ENCODE peak calls at places on chromosomes 7 and 10, in ten cellular contexts. U is left ventricle myocardium inferior, O is GM23248, T is colonic mucosa, P is adrenal gland, J is ovary, F is WERI-Rb-1, Z is OCI-LY7, X is brain microvascular endothelial cell, E is heart left ventricle. I is an unnamed sample.

GRCh38 chr7:40595129-40595528 is 460.3 kb downstream of the SUGCT start:
- DNase-seq in F (no peak), Z (no peak), E (no peak), X (no peak), P (no peak), T (no peak), U (no peak), O (no peak), J (no peak), I (no peak)

GRCh38 chr7:110721395-110721794 is 369.5 kb upstream of the LRRN3 start:
- DNase-seq in T (no peak), U (no peak), X (no peak), P (no peak), J (no peak), F (no peak), Z (no peak), O (no peak), E (no peak), I (no peak)

GRCh38 chr10:80536361-80536835 is 1.3 kb upstream of the SH2D4B start:
- DNase-seq in E (no peak), O (no peak), Z (no peak), X (no peak), P (no peak), U (no peak), J (no peak), T (peak), F (peak), I (no peak)

GRCh38 chr7:150357277-150357676 is 11.3 kb upstream of the REPIN1 start:
- DNase-seq in T (no peak), O (no peak), Z (no peak), U (no peak), X (no peak), J (no peak), P (no peak), E (no peak), F (peak), I (no peak)

GRCh38 chr7:91692800-91693199 is 187.7 kb downstream of the MTERF1 start:
- DNase-seq in P (no peak), O (peak), U (no peak), T (no peak), X (no peak), F (no peak), J (no peak), E (no peak), Z (no peak), I (no peak)

GRCh38 chr7:33179519-33179918 is 50.2 kb downstream of the BBS9 start:
- DNase-seq in X (no peak), Z (no peak), J (no peak), O (no peak), T (no peak), U (no peak), E (no peak), P (no peak), F (no peak), I (no peak)

GRCh38 chr7:103751476-103751875 is 238.0 kb downstream of the RELN start:
- DNase-seq in O (no peak), T (no peak), U (no peak), X (no peak), P (no peak), F (no peak), Z (no peak), E (no peak), J (no peak), I (no peak)

GRCh38 chr10:102673961-102674511 is 29.8 kb downstream of the TRIM8 start:
- DNase-seq in P (peak), F (peak), Z (no peak), U (peak), E (peak), O (peak), X (peak), T (no peak), J (peak), I (peak)

GRCh38 chr7:74584160-74584954 is 73.2 kb upstream of the GTF2I start:
- DNase-seq in T (peak), U (no peak), J (no peak), Z (no peak), F (peak), E (no peak), P (peak), X (no peak), O (no peak), I (no peak)

GRCh38 chr10:50740351-50740688 is 584 bp downstream of the ASAH2B start:
- DNase-seq in Z (no peak), U (peak), P (peak), O (peak), T (no peak), X (peak), F (no peak), J (no peak), E (peak), I (no peak)

DNA sequence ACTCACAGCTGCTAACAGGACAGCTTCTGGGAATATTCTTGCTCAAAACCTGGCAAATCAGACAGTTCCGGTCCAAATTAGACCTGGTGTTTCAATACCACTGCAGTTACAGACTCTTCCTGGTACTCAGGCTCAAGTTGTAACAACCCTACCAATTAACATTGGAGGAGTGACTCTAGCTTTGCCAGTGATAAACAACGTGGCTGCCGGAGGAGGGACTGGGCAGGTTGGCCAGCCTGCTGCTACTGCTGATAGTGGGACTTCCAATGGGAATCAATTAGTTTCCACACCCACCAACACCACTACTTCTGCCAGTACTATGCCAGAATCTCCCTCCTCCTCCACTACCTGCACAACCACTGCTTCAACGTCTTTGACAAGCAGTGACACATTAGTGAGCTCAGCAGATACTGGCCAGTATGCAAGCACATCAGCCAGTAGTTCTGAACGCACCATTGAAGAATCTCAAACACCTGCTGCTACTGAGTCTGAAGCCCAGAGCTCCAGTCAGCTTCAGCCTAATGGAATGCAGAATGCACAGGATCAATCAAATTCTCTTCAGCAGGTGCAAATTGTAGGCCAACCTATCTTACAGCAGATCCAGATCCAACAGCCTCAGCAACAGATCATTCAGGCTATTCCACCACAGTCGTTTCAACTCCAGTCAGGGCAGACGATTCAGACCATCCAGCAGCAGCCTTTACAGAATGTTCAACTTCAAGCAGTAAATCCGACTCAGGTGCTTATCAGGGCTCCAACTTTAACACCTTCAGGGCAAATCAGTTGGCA is 2.1 kb downstream of the SP4 start:
- DNase-seq in X (no peak), F (no peak), Z (no peak), J (no peak), O (no peak), P (no peak), T (no peak), E (no peak), U (no peak), I (peak)
- H3K4me3 ChIP-seq in X (no peak), F (no peak), Z (peak), J (no peak), O (no peak), P (no peak), T (no peak), E (no peak), U (peak), I (no peak)

DNA sequence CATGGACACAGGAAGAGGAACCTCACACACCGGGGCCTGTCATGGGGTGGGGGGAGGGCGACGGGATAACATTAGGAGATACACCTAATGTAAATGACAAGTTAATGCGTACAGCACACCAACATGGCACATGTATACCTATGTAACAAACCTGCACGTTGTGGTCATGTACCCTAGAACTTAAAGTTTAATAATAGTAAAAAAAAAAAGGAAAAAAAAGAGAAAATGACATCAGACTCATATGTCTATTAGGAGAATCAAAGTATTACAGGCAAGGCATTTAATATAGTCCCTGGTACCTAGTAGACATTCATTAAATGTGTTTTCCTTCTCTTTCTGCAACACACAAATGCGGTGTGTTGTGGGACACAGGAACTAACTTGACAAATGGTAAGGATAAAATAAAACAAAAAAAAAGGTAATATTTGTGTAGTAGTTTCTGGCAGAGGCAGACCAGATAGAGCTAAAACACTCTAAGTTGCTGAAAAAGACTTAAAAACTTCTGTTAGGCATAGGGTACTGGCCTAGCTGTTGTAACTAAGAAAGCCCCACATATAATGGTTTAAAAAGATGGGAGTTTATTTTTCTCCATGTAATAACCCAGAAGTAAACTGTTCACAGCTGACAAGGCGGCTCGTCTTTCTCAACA is 68.8 kb downstream of the NAMPT start:
- DNase-seq in O (no peak), F (no peak), X (no peak), Z (no peak), E (no peak), T (no peak), U (no peak), P (no peak), J (no peak), I (no peak)
- H3K27ac ChIP-seq in O (peak), F (no peak), X (peak), Z (no peak), E (peak), T (peak), U (peak), P (peak), J (no peak), I (peak)

GRCh38 chr7:158263964-158264748 is 323.5 kb downstream of the PTPRN2 start:
- DNase-seq in F (no peak), J (no peak), Z (no peak), E (no peak), O (no peak), T (peak), P (no peak), U (no peak), X (no peak), I (peak)
- H3K4me3 ChIP-seq in F (no peak), J (no peak), Z (no peak), E (no peak), O (no peak), T (no peak), P (no peak), U (no peak), X (no peak), I (no peak)

GRCh38 chr10:89887406-89887805 is 186.0 kb downstream of the KIF20B start:
- DNase-seq in J (no peak), E (no peak), F (no peak), Z (no peak), U (no peak), T (no peak), X (no peak), O (no peak), P (no peak), I (no peak)

GRCh38 chr10:89888647-89889046 is 187.3 kb downstream of the KIF20B start:
- DNase-seq in J (no peak), O (no peak), T (no peak), X (no peak), U (no peak), P (peak), F (no peak), Z (peak), E (no peak), I (no peak)

GRCh38 chr10:89891006-89891405 is 189.6 kb downstream of the KIF20B start:
- DNase-seq in F (no peak), P (no peak), E (no peak), X (no peak), T (no peak), U (no peak), J (no peak), Z (no peak), O (no peak), I (no peak)

GRCh38 chr10:89889610-89890009 is 188.2 kb downstream of the KIF20B start:
- DNase-seq in J (no peak), U (no peak), O (no peak), E (no peak), P (no peak), F (no peak), X (no peak), Z (no peak), T (no peak), I (no peak)

GRCh38 chr10:89887830-89888229 is 186.4 kb downstream of the KIF20B start:
- DNase-seq in F (no peak), J (no peak), O (peak), U (no peak), E (no peak), Z (no peak), P (peak), T (no peak), X (no peak), I (no peak)
- H3K27ac ChIP-seq in F (no peak), J (no peak), O (no peak), U (no peak), E (no peak), Z (no peak), P (peak), T (no peak), X (no peak), I (no peak)

GRCh38 chr7:100835903-100836811 is 8.8 kb upstream of the EPHB4 start:
- DNase-seq in E (peak), X (no peak), Z (no peak), T (peak), U (peak), J (peak), P (peak), F (peak), O (no peak), I (no peak)
- H3K4me3 ChIP-seq in E (peak), X (no peak), Z (no peak), T (no peak), U (peak), J (no peak), P (no peak), F (no peak), O (no peak), I (no peak)

GRCh38 chr7:327305-327931 is 37.4 kb downstream of the FOXL3 start:
- DNase-seq in O (no peak), Z (no peak), J (no peak), T (no peak), P (no peak), E (no peak), F (no peak), X (no peak), U (no peak), I (no peak)

GRCh38 chr7:325051-325798 is 35.3 kb downstream of the FOXL3 start:
- DNase-seq in O (no peak), F (no peak), X (no peak), Z (no peak), E (no peak), T (no peak), J (no peak), U (no peak), P (no peak), I (peak)

GRCh38 chr7:325811-326210 is 35.8 kb downstream of the FOXL3 start:
- DNase-seq in F (no peak), X (no peak), J (no peak), U (no peak), T (no peak), O (no peak), E (no peak), Z (no peak), P (no peak), I (peak)

GRCh38 chr7:326845-327304 is 36.9 kb downstream of the FOXL3 start:
- DNase-seq in F (no peak), P (no peak), U (no peak), E (no peak), Z (no peak), X (peak), O (no peak), J (no peak), T (peak), I (peak)

DNA sequence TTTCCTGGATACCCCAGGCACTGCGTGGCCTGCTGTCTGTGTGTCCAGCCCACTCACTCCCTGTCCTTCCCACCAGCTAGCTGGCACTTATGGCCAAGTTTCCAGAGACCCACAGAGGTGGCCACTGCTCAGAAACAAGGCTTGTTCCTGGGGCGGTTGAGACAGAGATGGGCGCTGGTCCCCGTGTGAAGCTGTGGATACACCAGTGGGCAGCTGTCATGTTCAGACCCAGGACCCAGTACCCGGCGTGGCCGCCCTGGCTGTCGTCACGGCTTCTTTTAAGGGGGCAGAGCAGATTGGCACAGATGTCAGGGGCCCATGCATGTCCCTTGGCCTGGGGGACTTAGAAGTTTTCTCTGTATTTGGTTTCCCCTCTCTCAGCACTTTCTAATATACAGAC is 36.3 kb downstream of the FOXL3 start:
- DNase-seq in Z (no peak), O (no peak), F (no peak), J (no peak), X (no peak), U (no peak), P (no peak), T (no peak), E (no peak), I (peak)
- H3K27ac ChIP-seq in Z (no peak), O (no peak), F (no peak), J (no peak), X (no peak), U (no peak), P (no peak), T (peak), E (no peak), I (peak)

DNA sequence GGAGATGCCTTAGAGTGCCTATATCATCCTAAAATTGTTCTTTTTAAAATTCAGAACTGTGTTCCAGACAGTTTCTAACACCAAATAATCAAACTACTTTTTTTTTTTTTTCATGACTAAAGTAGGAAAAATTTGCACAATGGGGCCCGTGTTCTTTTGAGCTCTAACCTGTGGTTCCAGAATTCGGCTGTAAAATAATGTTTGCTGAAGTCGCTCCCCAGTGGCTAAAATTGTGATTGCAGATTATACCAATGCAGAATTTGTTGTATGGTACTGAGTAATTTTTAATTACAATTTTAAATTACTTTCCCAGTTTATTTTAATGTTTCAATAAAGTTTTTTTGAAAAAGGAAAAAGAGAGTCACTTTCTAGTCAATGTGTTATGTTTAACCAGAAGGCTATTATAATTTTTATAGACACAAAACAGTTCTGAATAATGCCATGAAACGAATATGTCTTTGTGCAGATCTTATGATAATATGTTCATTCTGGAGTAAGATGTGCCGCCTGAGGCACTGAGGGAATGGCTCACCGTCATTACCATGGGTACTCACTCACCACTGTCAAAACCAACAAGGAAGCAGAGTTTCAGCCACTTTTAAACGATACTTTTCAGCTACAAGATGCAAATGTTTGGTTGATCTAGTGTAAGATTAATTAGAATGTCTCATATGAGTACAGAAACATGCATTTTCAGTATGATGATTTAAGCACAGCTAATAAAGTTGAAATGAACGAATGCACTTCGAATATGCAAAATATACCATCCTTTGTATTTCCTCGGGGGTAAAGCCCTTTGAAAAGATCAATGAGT is 173.6 kb downstream of the PRKCQ start:
- DNase-seq in Z (peak), T (no peak), E (no peak), U (no peak), X (peak), F (no peak), J (no peak), P (no peak), O (peak), I (no peak)
- H3K4me3 ChIP-seq in Z (no peak), T (no peak), E (no peak), U (no peak), X (no peak), F (no peak), J (no peak), P (no peak), O (no peak), I (no peak)

DNA sequence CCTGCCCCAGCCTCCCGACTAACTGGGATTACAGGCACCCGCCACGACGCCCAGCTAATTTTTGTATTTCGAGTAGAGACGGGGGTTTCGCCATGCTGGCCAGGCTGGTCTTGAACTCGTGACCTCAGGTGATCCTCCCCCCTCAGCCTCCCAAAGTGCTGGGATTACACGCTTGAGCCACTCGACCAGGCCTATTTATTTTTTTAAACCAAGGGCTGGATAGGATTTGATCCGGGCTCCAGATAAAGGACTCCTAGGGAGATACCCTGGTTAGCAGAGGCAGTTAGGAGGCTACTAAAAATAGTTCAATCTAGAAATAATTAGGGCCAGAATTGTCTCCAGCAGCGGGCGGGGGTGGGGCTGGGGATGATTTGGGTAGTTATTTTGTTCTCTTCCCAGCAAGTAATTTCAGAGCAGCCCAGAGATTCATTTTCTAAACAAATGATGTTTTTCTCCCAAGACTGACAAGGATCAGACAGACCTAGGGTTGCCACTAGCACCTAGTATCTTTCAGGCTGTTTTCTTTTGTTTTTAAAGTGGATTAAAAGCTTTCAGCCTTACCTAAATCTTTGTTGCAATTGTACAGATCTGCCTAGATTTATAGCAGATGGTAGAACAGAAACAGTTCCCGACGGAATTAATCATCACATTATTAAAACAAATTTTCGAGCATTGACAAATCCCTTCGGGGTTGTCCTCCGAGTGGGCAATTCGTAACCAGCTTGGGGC is 859 bp upstream of the SMC3 start:
- DNase-seq in Z (peak), P (no peak), E (no peak), X (no peak), U (no peak), F (peak), T (no peak), O (peak), J (no peak), I (no peak)
- H3K27ac ChIP-seq in Z (peak), P (peak), E (peak), X (peak), U (peak), F (peak), T (peak), O (peak), J (no peak), I (peak)

I was measured in pancreas.